ENCODE peak calls at places on chromosomes 13 and 19, in five cellular contexts. Y is brain microvascular endothelial cell, H is IMR-90, F is tibial artery, L is small intestine. J is an unnamed sample. For H3K27me3, the result is how much of the 10 kb centered on the place peaks cover.

GRCh38 chr19:30113182-30113581 is 171.1 kb downstream of the URI1 start:
- DNase-seq in L (no peak), Y (no peak), H (no peak), F (no peak), J (no peak)

GRCh38 chr13:51502206-51502651 is 49.4 kb upstream of the INTS6 start:
- DNase-seq in L (no peak), Y (no peak), F (no peak), H (peak), J (no peak)

GRCh38 chr13:91553584-91553983 is 155.2 kb downstream of the GPC5 start:
- DNase-seq in Y (no peak), F (no peak), H (no peak), L (no peak), J (no peak)

GRCh38 chr19:6020972-6021805 is 43.2 kb upstream of the RANBP3 start:
- DNase-seq in H (no peak), Y (no peak), F (no peak), L (no peak), J (no peak)

GRCh38 chr19:35995655-35995993 is 636 bp downstream of the SDHAF1 start:
- DNase-seq in F (peak), L (peak), Y (no peak), H (peak), J (peak)

GRCh38 chr13:41554626-41555386 is 97.5 kb downstream of the RGCC start:
- DNase-seq in Y (no peak), H (no peak), L (no peak), F (no peak), J (no peak)

GRCh38 chr13:31485183-31485582 is 254.1 kb upstream of the RXFP2 start:
- DNase-seq in F (no peak), H (no peak), L (no peak), Y (peak), J (no peak)

GRCh38 chr19:16623576-16623975 is 4.4 kb downstream of the MED26 start:
- DNase-seq in F (no peak), H (no peak), L (no peak), Y (no peak), J (no peak)

GRCh38 chr19:6536138-6536671 is 5.4 kb downstream of the TNFSF9 start:
- DNase-seq in L (peak), H (no peak), F (no peak), Y (peak), J (peak)

GRCh38 chr13:19634129-19634740 is 776 bp downstream of the MPHOSPH8 start:
- DNase-seq in L (peak), H (peak), Y (peak), F (no peak), J (no peak)

GRCh38 chr13:39102981-39103490 is 64.8 kb downstream of the NHLRC3 start:
- DNase-seq in H (no peak), F (no peak), Y (no peak), L (no peak), J (no peak)

GRCh38 chr13:80100636-80101035 is 240.3 kb downstream of the SPRY2 start:
- DNase-seq in Y (peak), H (peak), L (no peak), F (no peak), J (no peak)

GRCh38 chr13:105552078-105552477 is 983.4 kb downstream of the EFNB2 start:
- DNase-seq in F (no peak), L (no peak), Y (no peak), H (no peak), J (no peak)

GRCh38 chr13:38775085-38775484 is 88.2 kb downstream of the FREM2 start:
- DNase-seq in F (no peak), H (no peak), L (no peak), Y (no peak), J (no peak)

GRCh38 chr13:46542833-46543232 is 10.1 kb upstream of the LRCH1 start:
- DNase-seq in Y (no peak), F (no peak), L (no peak), H (no peak), J (no peak)

GRCh38 chr19:6033744-6034264 is 55.9 kb upstream of the RANBP3 start:
- DNase-seq in F (no peak), Y (no peak), L (no peak), H (no peak), J (no peak)

GRCh38 chr13:26679945-26680516 is 80.6 kb downstream of the GPR12 start:
- DNase-seq in F (peak), L (no peak), H (peak), Y (peak), J (no peak)

GRCh38 chr13:101026736-101027398 is 352.3 kb upstream of the TMTC4 start:
- DNase-seq in F (no peak), L (no peak), H (no peak), Y (no peak), J (no peak)

GRCh38 chr13:109180905-109181425 is 551.6 kb downstream of the MYO16 start:
- DNase-seq in Y (peak), F (no peak), L (no peak), H (peak), J (no peak)

GRCh38 chr19:29967623-29968022 is 25.6 kb downstream of the URI1 start:
- DNase-seq in H (peak), L (no peak), F (no peak), Y (peak), J (no peak)

GRCh38 chr13:112638919-112639318 is 50.9 kb upstream of the ATP11A start:
- DNase-seq in H (no peak), F (peak), L (no peak), Y (no peak), J (no peak)

GRCh38 chr13:20610006-20610405 is 43.0 kb downstream of the IFT88 start:
- DNase-seq in L (no peak), Y (peak), F (no peak), H (peak), J (no peak)

GRCh38 chr19:6887326-6887725 is at the start of gene ADGRE1:
- DNase-seq in F (no peak), L (no peak), Y (no peak), H (no peak), J (no peak)

GRCh38 chr19:367963-368623 is 23.5 kb upstream of the MIER2 start:
- DNase-seq in H (no peak), F (no peak), L (no peak), Y (no peak), J (no peak)

GRCh38 chr19:16930753-16931152 is 42.0 kb downstream of the F2RL3 start:
- DNase-seq in H (no peak), L (no peak), F (no peak), Y (no peak), J (no peak)

DNA sequence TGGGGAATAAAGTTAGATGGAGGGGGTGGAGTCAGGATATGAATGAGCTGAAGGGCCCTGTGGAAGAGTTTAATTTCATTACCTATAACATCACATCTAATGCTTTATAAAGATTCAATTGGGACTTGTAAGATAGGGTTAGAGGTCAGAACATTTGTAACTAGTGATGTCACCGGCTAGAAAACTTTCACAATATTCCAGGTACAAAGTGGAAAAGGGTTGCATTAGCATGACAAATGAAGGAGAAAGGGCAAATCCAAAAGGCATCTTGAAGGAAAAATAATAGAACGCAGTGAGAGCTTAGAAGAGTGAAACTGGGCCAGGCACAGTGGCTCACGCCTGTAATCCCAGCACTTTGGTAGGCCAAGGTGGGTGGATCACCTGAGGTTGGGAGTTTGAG is 7.6 kb downstream of the MBNL2 start:
- DNase-seq in H (no peak), L (no peak), Y (no peak), F (no peak), J (no peak)
- H3K27ac ChIP-seq in H (no peak), L (no peak), Y (no peak), F (no peak), J (no peak)

GRCh38 chr13:29595380-29596063 is at the start of gene SLC7A1:
- DNase-seq in L (peak), F (peak), H (peak), Y (peak), J (peak)

GRCh38 chr13:29597246-29597645 is 1.8 kb upstream of the SLC7A1 start:
- DNase-seq in L (no peak), Y (no peak), F (no peak), H (no peak), J (no peak)

GRCh38 chr13:29596064-29596418 is 553 bp upstream of the SLC7A1 start:
- DNase-seq in F (no peak), Y (no peak), L (no peak), H (no peak), J (no peak)

GRCh38 chr13:29598321-29598720 is 2.8 kb upstream of the SLC7A1 start:
- DNase-seq in F (no peak), Y (no peak), L (no peak), H (no peak), J (no peak)

GRCh38 chr13:29597701-29598100 is 2.2 kb upstream of the SLC7A1 start:
- DNase-seq in L (no peak), Y (no peak), F (no peak), H (no peak), J (no peak)
- H3K4me3 ChIP-seq in L (no peak), Y (no peak), F (no peak), H (no peak), J (no peak)

GRCh38 chr19:14974488-14974887 is 5.2 kb downstream of the SLC1A6 start:
- DNase-seq in Y (no peak), F (no peak), L (no peak), H (no peak), J (no peak)

GRCh38 chr19:14978377-14978776 is 1.3 kb downstream of the SLC1A6 start:
- DNase-seq in F (no peak), L (no peak), H (no peak), Y (no peak), J (no peak)

GRCh38 chr19:14979498-14980255 is at the start of gene SLC1A6:
- DNase-seq in F (no peak), Y (no peak), H (no peak), L (no peak), J (no peak)

GRCh38 chr19:14977128-14977527 is 2.5 kb downstream of the SLC1A6 start:
- DNase-seq in H (no peak), L (no peak), F (no peak), Y (no peak), J (no peak)

GRCh38 chr19:14979136-14979497 is 547 bp downstream of the SLC1A6 start:
- DNase-seq in H (no peak), Y (no peak), F (no peak), L (no peak), J (no peak)
- H3K27me3 ChIP-seq in H (under half), Y (under half), F (half or more), L (under half), J (under half)

GRCh38 chr13:30429235-30429634 is 6.9 kb downstream of the UBE2L5 start:
- DNase-seq in L (no peak), H (no peak), Y (no peak), F (no peak), J (no peak)

GRCh38 chr13:30431269-30431950 is 9.1 kb downstream of the UBE2L5 start:
- DNase-seq in H (peak), F (no peak), Y (no peak), L (no peak), J (no peak)

GRCh38 chr13:30429721-30430694 is 7.7 kb downstream of the UBE2L5 start:
- DNase-seq in Y (peak), L (no peak), F (no peak), H (peak), J (no peak)
- H3K27ac ChIP-seq in Y (peak), L (no peak), F (peak), H (peak), J (no peak)

GRCh38 chr19:22527554-22527953 is 105.4 kb upstream of the ZNF98 start:
- DNase-seq in H (no peak), L (no peak), Y (no peak), F (no peak), J (no peak)

GRCh38 chr19:22528956-22529355 is 105.2 kb upstream of the ZNF492 start:
- DNase-seq in L (no peak), H (no peak), Y (no peak), F (no peak), J (no peak)

GRCh38 chr19:22533761-22534160 is 100.4 kb upstream of the ZNF492 start:
- DNase-seq in Y (no peak), H (no peak), L (no peak), F (no peak), J (no peak)

GRCh38 chr19:22530042-22530441 is 104.1 kb upstream of the ZNF492 start:
- DNase-seq in H (no peak), L (no peak), Y (no peak), F (no peak), J (no peak)

GRCh38 chr19:22532388-22533310 is 101.5 kb upstream of the ZNF492 start:
- DNase-seq in Y (no peak), H (no peak), L (no peak), F (peak), J (peak)
- H3K4me3 ChIP-seq in Y (no peak), H (no peak), L (no peak), F (peak), J (no peak)

GRCh38 chr13:99977334-99977911 is 4.2 kb upstream of the ZIC2 start:
- DNase-seq in F (no peak), L (no peak), H (no peak), Y (no peak), J (no peak)
- H3K27me3 ChIP-seq in F (half or more), L (half or more), H (half or more), Y (under half), J (under half)

GRCh38 chr19:18419699-18420460 is 682 bp downstream of the SSBP4 start:
- DNase-seq in H (no peak), F (peak), Y (no peak), L (peak), J (no peak)
- H3K27ac ChIP-seq in H (peak), F (peak), Y (peak), L (peak), J (peak)

GRCh38 chr13:45381196-45381595 is 37.0 kb downstream of the SLC25A30 start:
- DNase-seq in H (no peak), L (no peak), F (no peak), Y (no peak), J (no peak)

GRCh38 chr13:45384474-45385174 is 33.5 kb downstream of the SLC25A30 start:
- DNase-seq in F (no peak), L (no peak), H (no peak), Y (no peak), J (no peak)

GRCh38 chr13:45385320-45385719 is 32.9 kb downstream of the SLC25A30 start:
- DNase-seq in Y (no peak), L (no peak), F (no peak), H (no peak), J (no peak)

DNA sequence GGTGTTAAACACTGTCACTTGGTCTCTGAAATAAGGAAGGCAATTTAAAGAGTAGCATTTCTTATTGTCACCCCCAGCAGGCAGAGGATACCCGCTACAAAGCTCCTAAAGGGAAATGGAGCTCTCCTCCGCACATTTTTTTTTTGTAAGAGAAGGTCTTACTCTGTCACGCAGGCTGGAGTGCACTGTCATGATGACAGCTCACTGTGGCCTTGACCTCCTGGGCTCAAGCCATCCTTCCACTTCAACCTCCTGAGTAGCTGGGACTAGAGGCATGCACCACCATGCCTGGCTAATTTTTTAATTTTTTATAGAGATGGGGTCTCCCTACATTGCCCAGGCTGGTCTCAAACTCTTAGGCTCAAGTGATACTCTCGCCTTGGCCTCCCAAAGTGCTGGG is 32.3 kb downstream of the SLC25A30 start:
- DNase-seq in L (no peak), F (no peak), H (no peak), Y (no peak), J (no peak)
- H3K4me3 ChIP-seq in L (no peak), F (no peak), H (no peak), Y (no peak), J (no peak)

DNA sequence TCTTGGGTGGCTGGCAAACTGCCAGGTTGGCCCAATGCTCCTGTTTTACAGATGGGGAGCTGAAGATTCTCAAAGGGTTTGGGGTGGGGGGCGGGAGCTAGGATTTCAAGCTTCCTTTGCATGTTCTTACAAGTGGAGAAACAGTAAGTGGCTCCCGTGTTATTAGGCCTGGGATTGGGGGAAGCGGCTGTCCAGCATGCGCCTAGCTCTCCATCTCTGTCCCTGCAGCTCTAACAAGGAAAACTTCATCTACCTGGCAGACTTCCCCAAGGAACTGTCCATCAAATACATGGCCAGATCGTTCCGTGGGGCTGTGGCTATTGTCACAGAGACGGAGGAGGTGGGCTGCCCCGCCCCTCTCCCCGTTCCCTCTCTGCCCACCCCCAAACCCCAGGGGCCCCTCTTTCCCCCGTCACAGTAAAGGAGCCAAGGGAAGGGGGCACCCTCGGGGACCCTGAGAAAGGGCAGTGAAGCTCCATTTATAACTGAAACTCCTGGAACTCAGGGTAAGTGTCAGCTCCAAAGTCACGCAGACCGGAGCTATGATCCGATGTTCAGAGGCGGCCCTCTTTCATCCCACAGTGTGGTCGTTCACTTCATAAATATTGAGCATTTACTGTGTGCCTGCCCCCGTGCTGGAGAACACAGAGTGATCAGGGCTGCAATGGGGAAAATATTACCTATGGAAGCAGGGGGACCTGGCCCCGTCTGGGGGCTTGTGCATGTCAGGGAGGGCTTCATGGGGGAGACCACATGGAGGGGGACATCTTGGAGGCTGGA is 14.9 kb upstream of the PSMD8 start:
- DNase-seq in Y (no peak), L (no peak), H (no peak), F (no peak), J (no peak)
- H3K27me3 ChIP-seq in Y (under half), L (under half), H (under half), F (half or more), J (under half)

GRCh38 chr13:87128006-87128405 is 543.2 kb upstream of the SLITRK5 start:
- DNase-seq in H (peak), F (no peak), Y (no peak), L (no peak), J (no peak)
- H3K27ac ChIP-seq in H (no peak), F (no peak), Y (no peak), L (no peak), J (no peak)

J was measured in lung.